ENCODE peak calls at places on chromosomes 6 and 20, in nine cellular contexts. One of them, this sample, is unnamed.

GRCh38 chr6:7085911-7086310 is 21.9 kb upstream of the RREB1 start:
- DNase-seq in MM.1S: peak
- DNase-seq in HFFc6: peak
- DNase-seq in fibroblast of the aortic adventitia: no peak
- DNase-seq in EL: peak
- DNase-seq in stimulated activated CD4-positive, alpha-beta T cell treated with anti-CD3 and anti-CD28 coated beads, TNF-alpha, amount 100 ng/mL, for 1 hour: no peak
- DNase-seq in fibroblast of mammary gland: peak
- DNase-seq in NCI-H524: peak
- DNase-seq in cardiac fibroblast: peak
- DNase-seq in this sample: no peak

GRCh38 chr6:167505782-167506181 is 180.9 kb downstream of the TTLL2 start:
- DNase-seq in cardiac fibroblast: no peak
- DNase-seq in fibroblast of mammary gland: no peak
- DNase-seq in EL: no peak
- DNase-seq in NCI-H524: peak
- DNase-seq in fibroblast of the aortic adventitia: no peak
- DNase-seq in stimulated activated CD4-positive, alpha-beta T cell treated with anti-CD3 and anti-CD28 coated beads, TNF-alpha, amount 100 ng/mL, for 1 hour: no peak
- DNase-seq in MM.1S: no peak
- DNase-seq in HFFc6: no peak
- DNase-seq in this sample: no peak

GRCh38 chr20:24987244-24987643 is 5.3 kb downstream of the APMAP start:
- DNase-seq in cardiac fibroblast: no peak
- DNase-seq in stimulated activated CD4-positive, alpha-beta T cell treated with anti-CD3 and anti-CD28 coated beads, TNF-alpha, amount 100 ng/mL, for 1 hour: no peak
- DNase-seq in NCI-H524: no peak
- DNase-seq in fibroblast of the aortic adventitia: no peak
- DNase-seq in HFFc6: no peak
- DNase-seq in EL: no peak
- DNase-seq in MM.1S: no peak
- DNase-seq in fibroblast of mammary gland: peak
- DNase-seq in this sample: no peak

GRCh38 chr6:20166226-20166625 is 46.0 kb downstream of the MBOAT1 start:
- DNase-seq in stimulated activated CD4-positive, alpha-beta T cell treated with anti-CD3 and anti-CD28 coated beads, TNF-alpha, amount 100 ng/mL, for 1 hour: no peak
- DNase-seq in fibroblast of the aortic adventitia: no peak
- DNase-seq in MM.1S: no peak
- DNase-seq in NCI-H524: no peak
- DNase-seq in EL: no peak
- DNase-seq in cardiac fibroblast: no peak
- DNase-seq in HFFc6: no peak
- DNase-seq in fibroblast of mammary gland: no peak
- DNase-seq in this sample: no peak

GRCh38 chr20:35275741-35276251 is 2.1 kb downstream of the MMP24OS start:
- DNase-seq in fibroblast of the aortic adventitia: no peak
- DNase-seq in EL: no peak
- DNase-seq in MM.1S: no peak
- DNase-seq in fibroblast of mammary gland: no peak
- DNase-seq in stimulated activated CD4-positive, alpha-beta T cell treated with anti-CD3 and anti-CD28 coated beads, TNF-alpha, amount 100 ng/mL, for 1 hour: no peak
- DNase-seq in NCI-H524: no peak
- DNase-seq in cardiac fibroblast: no peak
- DNase-seq in HFFc6: no peak
- DNase-seq in this sample: no peak

GRCh38 chr20:63686492-63687321 is 9.7 kb upstream of the TNFRSF6B start:
- DNase-seq in stimulated activated CD4-positive, alpha-beta T cell treated with anti-CD3 and anti-CD28 coated beads, TNF-alpha, amount 100 ng/mL, for 1 hour: no peak
- DNase-seq in cardiac fibroblast: peak
- DNase-seq in MM.1S: no peak
- DNase-seq in HFFc6: peak
- DNase-seq in fibroblast of the aortic adventitia: peak
- DNase-seq in fibroblast of mammary gland: peak
- DNase-seq in NCI-H524: no peak
- DNase-seq in EL: peak
- DNase-seq in this sample: no peak

GRCh38 chr20:48463916-48464315 is 363.9 kb downstream of the PREX1 start:
- DNase-seq in NCI-H524: no peak
- DNase-seq in EL: peak
- DNase-seq in MM.1S: no peak
- DNase-seq in cardiac fibroblast: peak
- DNase-seq in fibroblast of mammary gland: peak
- DNase-seq in HFFc6: peak
- DNase-seq in fibroblast of the aortic adventitia: peak
- DNase-seq in stimulated activated CD4-positive, alpha-beta T cell treated with anti-CD3 and anti-CD28 coated beads, TNF-alpha, amount 100 ng/mL, for 1 hour: no peak
- DNase-seq in this sample: no peak

GRCh38 chr6:3355358-3356055 is 96.8 kb downstream of the PSMG4 start:
- DNase-seq in MM.1S: no peak
- DNase-seq in stimulated activated CD4-positive, alpha-beta T cell treated with anti-CD3 and anti-CD28 coated beads, TNF-alpha, amount 100 ng/mL, for 1 hour: no peak
- DNase-seq in NCI-H524: no peak
- DNase-seq in cardiac fibroblast: peak
- DNase-seq in EL: peak
- DNase-seq in fibroblast of the aortic adventitia: no peak
- DNase-seq in HFFc6: no peak
- DNase-seq in fibroblast of mammary gland: no peak
- DNase-seq in this sample: no peak

GRCh38 chr6:112503210-112503609 is 156.1 kb downstream of the RFPL4B start:
- DNase-seq in fibroblast of mammary gland: no peak
- DNase-seq in NCI-H524: no peak
- DNase-seq in cardiac fibroblast: no peak
- DNase-seq in MM.1S: no peak
- DNase-seq in fibroblast of the aortic adventitia: no peak
- DNase-seq in EL: no peak
- DNase-seq in stimulated activated CD4-positive, alpha-beta T cell treated with anti-CD3 and anti-CD28 coated beads, TNF-alpha, amount 100 ng/mL, for 1 hour: no peak
- DNase-seq in HFFc6: no peak
- DNase-seq in this sample: no peak

GRCh38 chr6:43833223-43833995 is 63.4 kb downstream of the VEGFA start:
- DNase-seq in HFFc6: peak
- DNase-seq in stimulated activated CD4-positive, alpha-beta T cell treated with anti-CD3 and anti-CD28 coated beads, TNF-alpha, amount 100 ng/mL, for 1 hour: no peak
- DNase-seq in cardiac fibroblast: no peak
- DNase-seq in MM.1S: no peak
- DNase-seq in fibroblast of the aortic adventitia: no peak
- DNase-seq in fibroblast of mammary gland: no peak
- DNase-seq in NCI-H524: peak
- DNase-seq in EL: peak
- DNase-seq in this sample: no peak

GRCh38 chr20:36606171-36607116 is 865 bp downstream of the RAB5IF start:
- DNase-seq in fibroblast of the aortic adventitia: peak
- DNase-seq in MM.1S: peak
- DNase-seq in stimulated activated CD4-positive, alpha-beta T cell treated with anti-CD3 and anti-CD28 coated beads, TNF-alpha, amount 100 ng/mL, for 1 hour: no peak
- DNase-seq in HFFc6: no peak
- DNase-seq in NCI-H524: no peak
- DNase-seq in EL: peak
- DNase-seq in cardiac fibroblast: peak
- DNase-seq in fibroblast of mammary gland: peak
- DNase-seq in this sample: peak

GRCh38 chr20:57264151-57264792 is 2.2 kb downstream of the BMP7 start:
- DNase-seq in MM.1S: no peak
- DNase-seq in HFFc6: no peak
- DNase-seq in fibroblast of the aortic adventitia: no peak
- DNase-seq in fibroblast of mammary gland: no peak
- DNase-seq in cardiac fibroblast: no peak
- DNase-seq in NCI-H524: no peak
- DNase-seq in stimulated activated CD4-positive, alpha-beta T cell treated with anti-CD3 and anti-CD28 coated beads, TNF-alpha, amount 100 ng/mL, for 1 hour: no peak
- DNase-seq in EL: no peak
- DNase-seq in this sample: no peak

GRCh38 chr6:51541847-51542246 is 545.6 kb downstream of the PKHD1 start:
- DNase-seq in stimulated activated CD4-positive, alpha-beta T cell treated with anti-CD3 and anti-CD28 coated beads, TNF-alpha, amount 100 ng/mL, for 1 hour: no peak
- DNase-seq in cardiac fibroblast: no peak
- DNase-seq in fibroblast of the aortic adventitia: no peak
- DNase-seq in MM.1S: peak
- DNase-seq in HFFc6: no peak
- DNase-seq in EL: no peak
- DNase-seq in fibroblast of mammary gland: peak
- DNase-seq in NCI-H524: no peak
- DNase-seq in this sample: no peak

GRCh38 chr6:166855416-166855815 is 100.9 kb downstream of the RNASET2 start:
- DNase-seq in cardiac fibroblast: no peak
- DNase-seq in HFFc6: no peak
- DNase-seq in fibroblast of the aortic adventitia: no peak
- DNase-seq in NCI-H524: no peak
- DNase-seq in stimulated activated CD4-positive, alpha-beta T cell treated with anti-CD3 and anti-CD28 coated beads, TNF-alpha, amount 100 ng/mL, for 1 hour: no peak
- DNase-seq in fibroblast of mammary gland: no peak
- DNase-seq in MM.1S: no peak
- DNase-seq in EL: no peak
- DNase-seq in this sample: no peak

GRCh38 chr6:132391391-132392291 is 9.6 kb downstream of the MOXD1 start:
- DNase-seq in fibroblast of mammary gland: peak
- DNase-seq in EL: peak
- DNase-seq in cardiac fibroblast: peak
- DNase-seq in fibroblast of the aortic adventitia: peak
- DNase-seq in stimulated activated CD4-positive, alpha-beta T cell treated with anti-CD3 and anti-CD28 coated beads, TNF-alpha, amount 100 ng/mL, for 1 hour: no peak
- DNase-seq in HFFc6: peak
- DNase-seq in NCI-H524: peak
- DNase-seq in MM.1S: no peak
- DNase-seq in this sample: no peak

GRCh38 chr6:56890683-56891429 is 64.1 kb upstream of the BEND6 start:
- DNase-seq in fibroblast of the aortic adventitia: peak
- DNase-seq in cardiac fibroblast: peak
- DNase-seq in HFFc6: peak
- DNase-seq in NCI-H524: no peak
- DNase-seq in MM.1S: peak
- DNase-seq in fibroblast of mammary gland: peak
- DNase-seq in EL: peak
- DNase-seq in stimulated activated CD4-positive, alpha-beta T cell treated with anti-CD3 and anti-CD28 coated beads, TNF-alpha, amount 100 ng/mL, for 1 hour: no peak
- DNase-seq in this sample: no peak

GRCh38 chr6:113052513-113052912 is 705.4 kb downstream of the RFPL4B start:
- DNase-seq in stimulated activated CD4-positive, alpha-beta T cell treated with anti-CD3 and anti-CD28 coated beads, TNF-alpha, amount 100 ng/mL, for 1 hour: no peak
- DNase-seq in MM.1S: no peak
- DNase-seq in NCI-H524: no peak
- DNase-seq in fibroblast of mammary gland: no peak
- DNase-seq in fibroblast of the aortic adventitia: no peak
- DNase-seq in EL: no peak
- DNase-seq in cardiac fibroblast: no peak
- DNase-seq in HFFc6: no peak
- DNase-seq in this sample: no peak

GRCh38 chr6:132300323-132300949 is 100.8 kb downstream of the MOXD1 start:
- DNase-seq in EL: peak
- DNase-seq in stimulated activated CD4-positive, alpha-beta T cell treated with anti-CD3 and anti-CD28 coated beads, TNF-alpha, amount 100 ng/mL, for 1 hour: no peak
- DNase-seq in MM.1S: peak
- DNase-seq in cardiac fibroblast: peak
- DNase-seq in fibroblast of the aortic adventitia: peak
- DNase-seq in HFFc6: peak
- DNase-seq in fibroblast of mammary gland: peak
- DNase-seq in NCI-H524: peak
- DNase-seq in this sample: no peak

GRCh38 chr6:134097114-134097707 is 44.8 kb upstream of the SLC2A12 start:
- DNase-seq in EL: peak
- DNase-seq in HFFc6: peak
- DNase-seq in NCI-H524: peak
- DNase-seq in MM.1S: peak
- DNase-seq in fibroblast of the aortic adventitia: peak
- DNase-seq in stimulated activated CD4-positive, alpha-beta T cell treated with anti-CD3 and anti-CD28 coated beads, TNF-alpha, amount 100 ng/mL, for 1 hour: peak
- DNase-seq in cardiac fibroblast: peak
- DNase-seq in fibroblast of mammary gland: peak
- DNase-seq in this sample: no peak

GRCh38 chr6:23456396-23456795 is 669.6 kb upstream of the NRSN1 start:
- DNase-seq in fibroblast of the aortic adventitia: no peak
- DNase-seq in NCI-H524: no peak
- DNase-seq in HFFc6: no peak
- DNase-seq in EL: no peak
- DNase-seq in stimulated activated CD4-positive, alpha-beta T cell treated with anti-CD3 and anti-CD28 coated beads, TNF-alpha, amount 100 ng/mL, for 1 hour: no peak
- DNase-seq in fibroblast of mammary gland: peak
- DNase-seq in cardiac fibroblast: no peak
- DNase-seq in MM.1S: peak
- DNase-seq in this sample: no peak

GRCh38 chr20:40868568-40869223 is 159.9 kb upstream of the TOP1 start:
- DNase-seq in stimulated activated CD4-positive, alpha-beta T cell treated with anti-CD3 and anti-CD28 coated beads, TNF-alpha, amount 100 ng/mL, for 1 hour: no peak
- DNase-seq in MM.1S: no peak
- DNase-seq in fibroblast of the aortic adventitia: peak
- DNase-seq in NCI-H524: no peak
- DNase-seq in HFFc6: peak
- DNase-seq in cardiac fibroblast: peak
- DNase-seq in EL: peak
- DNase-seq in fibroblast of mammary gland: peak
- DNase-seq in this sample: no peak

GRCh38 chr20:34995696-34996095 is 40.0 kb downstream of the MYH7B start:
- DNase-seq in NCI-H524: no peak
- DNase-seq in HFFc6: no peak
- DNase-seq in MM.1S: no peak
- DNase-seq in EL: no peak
- DNase-seq in fibroblast of mammary gland: no peak
- DNase-seq in cardiac fibroblast: no peak
- DNase-seq in fibroblast of the aortic adventitia: no peak
- DNase-seq in stimulated activated CD4-positive, alpha-beta T cell treated with anti-CD3 and anti-CD28 coated beads, TNF-alpha, amount 100 ng/mL, for 1 hour: no peak
- DNase-seq in this sample: no peak

GRCh38 chr6:136719280-136720044 is 72.8 kb downstream of the MAP3K5 start:
- DNase-seq in NCI-H524: no peak
- DNase-seq in cardiac fibroblast: no peak
- DNase-seq in fibroblast of the aortic adventitia: peak
- DNase-seq in fibroblast of mammary gland: no peak
- DNase-seq in MM.1S: peak
- DNase-seq in stimulated activated CD4-positive, alpha-beta T cell treated with anti-CD3 and anti-CD28 coated beads, TNF-alpha, amount 100 ng/mL, for 1 hour: no peak
- DNase-seq in EL: no peak
- DNase-seq in HFFc6: no peak
- DNase-seq in this sample: no peak

GRCh38 chr20:49484180-49485140 is 2.0 kb upstream of the KCNB1 start:
- DNase-seq in cardiac fibroblast: peak
- DNase-seq in EL: peak
- DNase-seq in MM.1S: peak
- DNase-seq in HFFc6: peak
- DNase-seq in stimulated activated CD4-positive, alpha-beta T cell treated with anti-CD3 and anti-CD28 coated beads, TNF-alpha, amount 100 ng/mL, for 1 hour: no peak
- DNase-seq in fibroblast of mammary gland: peak
- DNase-seq in NCI-H524: peak
- DNase-seq in fibroblast of the aortic adventitia: peak
- DNase-seq in this sample: no peak

GRCh38 chr6:147508073-147508870 is at the start of gene SAMD5:
- DNase-seq in fibroblast of the aortic adventitia: peak
- DNase-seq in MM.1S: no peak
- DNase-seq in HFFc6: peak
- DNase-seq in NCI-H524: peak
- DNase-seq in stimulated activated CD4-positive, alpha-beta T cell treated with anti-CD3 and anti-CD28 coated beads, TNF-alpha, amount 100 ng/mL, for 1 hour: no peak
- DNase-seq in EL: peak
- DNase-seq in fibroblast of mammary gland: peak
- DNase-seq in cardiac fibroblast: peak
- DNase-seq in this sample: no peak

GRCh38 chr6:15062311-15063252 is 183.3 kb upstream of the JARID2 start:
- DNase-seq in NCI-H524: peak
- DNase-seq in EL: peak
- DNase-seq in MM.1S: no peak
- DNase-seq in fibroblast of the aortic adventitia: peak
- DNase-seq in HFFc6: peak
- DNase-seq in fibroblast of mammary gland: peak
- DNase-seq in cardiac fibroblast: peak
- DNase-seq in stimulated activated CD4-positive, alpha-beta T cell treated with anti-CD3 and anti-CD28 coated beads, TNF-alpha, amount 100 ng/mL, for 1 hour: no peak
- DNase-seq in this sample: no peak

GRCh38 chr20:52219441-52219840 is 27.9 kb upstream of the ZFP64 start:
- DNase-seq in EL: peak
- DNase-seq in HFFc6: no peak
- DNase-seq in fibroblast of the aortic adventitia: no peak
- DNase-seq in fibroblast of mammary gland: no peak
- DNase-seq in cardiac fibroblast: no peak
- DNase-seq in MM.1S: peak
- DNase-seq in stimulated activated CD4-positive, alpha-beta T cell treated with anti-CD3 and anti-CD28 coated beads, TNF-alpha, amount 100 ng/mL, for 1 hour: no peak
- DNase-seq in NCI-H524: no peak
- DNase-seq in this sample: no peak

GRCh38 chr6:73803562-73804221 is 107.7 kb downstream of the CD109 start:
- DNase-seq in NCI-H524: peak
- DNase-seq in fibroblast of the aortic adventitia: peak
- DNase-seq in cardiac fibroblast: peak
- DNase-seq in MM.1S: no peak
- DNase-seq in stimulated activated CD4-positive, alpha-beta T cell treated with anti-CD3 and anti-CD28 coated beads, TNF-alpha, amount 100 ng/mL, for 1 hour: no peak
- DNase-seq in HFFc6: peak
- DNase-seq in EL: peak
- DNase-seq in fibroblast of mammary gland: peak
- DNase-seq in this sample: no peak

GRCh38 chr6:27478141-27478705 is 5.3 kb upstream of the ZNF184 start:
- DNase-seq in EL: peak
- DNase-seq in stimulated activated CD4-positive, alpha-beta T cell treated with anti-CD3 and anti-CD28 coated beads, TNF-alpha, amount 100 ng/mL, for 1 hour: no peak
- DNase-seq in cardiac fibroblast: peak
- DNase-seq in fibroblast of mammary gland: peak
- DNase-seq in NCI-H524: no peak
- DNase-seq in HFFc6: no peak
- DNase-seq in MM.1S: peak
- DNase-seq in fibroblast of the aortic adventitia: peak
- DNase-seq in this sample: no peak

GRCh38 chr20:37969949-37970855 is 63.1 kb downstream of the TTI1 start:
- DNase-seq in cardiac fibroblast: peak
- DNase-seq in EL: peak
- DNase-seq in MM.1S: no peak
- DNase-seq in fibroblast of mammary gland: peak
- DNase-seq in fibroblast of the aortic adventitia: no peak
- DNase-seq in HFFc6: no peak
- DNase-seq in NCI-H524: no peak
- DNase-seq in stimulated activated CD4-positive, alpha-beta T cell treated with anti-CD3 and anti-CD28 coated beads, TNF-alpha, amount 100 ng/mL, for 1 hour: no peak
- DNase-seq in this sample: no peak

GRCh38 chr6:50819906-50820589 is 1.4 kb downstream of the TFAP2B start:
- DNase-seq in stimulated activated CD4-positive, alpha-beta T cell treated with anti-CD3 and anti-CD28 coated beads, TNF-alpha, amount 100 ng/mL, for 1 hour: no peak
- DNase-seq in HFFc6: no peak
- DNase-seq in NCI-H524: no peak
- DNase-seq in EL: no peak
- DNase-seq in fibroblast of the aortic adventitia: no peak
- DNase-seq in fibroblast of mammary gland: no peak
- DNase-seq in MM.1S: no peak
- DNase-seq in cardiac fibroblast: no peak
- DNase-seq in this sample: no peak

This sample was measured in activated naive CD4-positive, alpha-beta T cell.